ENCODE peak calls at places on chromosome 19, in five cellular contexts. K is stimulated activated CD4-positive, alpha-beta T cell treated with anti-CD3 and anti-CD28 coated beads, Interleukin-4, amount 100 ng/mL, for 24 hours; Q is A172; H is mesenteric fat pad; A is brain pericyte. S is an unnamed sample.

GRCh38 chr19:31214997-31215396 is 134.2 kb downstream of the TSHZ3 start:
- DNase-seq in K (no peak), Q (peak), H (no peak), A (no peak), S (no peak)

GRCh38 chr19:43148233-43148632 is 38.1 kb downstream of the PSG5 start:
- DNase-seq in K (no peak), Q (peak), H (no peak), A (no peak), S (peak)

GRCh38 chr19:58562126-58563033 is 4.0 kb upstream of the UBE2M start:
- DNase-seq in K (peak), Q (no peak), H (no peak), A (no peak), S (no peak)

GRCh38 chr19:873084-874019 is 13.9 kb downstream of the CFD start:
- DNase-seq in K (peak), Q (peak), H (no peak), A (no peak), S (peak)

GRCh38 chr19:30861896-30862295 is 487.3 kb downstream of the TSHZ3 start:
- DNase-seq in K (no peak), Q (no peak), H (peak), A (no peak), S (no peak)

GRCh38 chr19:19256072-19256969 is 16.8 kb downstream of the TM6SF2 start:
- DNase-seq in K (no peak), Q (no peak), H (no peak), A (no peak), S (no peak)

GRCh38 chr19:49705919-49706318 is 15.0 kb downstream of the CPT1C start:
- DNase-seq in K (no peak), Q (no peak), H (no peak), A (no peak), S (no peak)

GRCh38 chr19:42443944-42444398 is 1.2 kb upstream of the CXCL17 start:
- DNase-seq in K (no peak), Q (no peak), H (peak), A (no peak), S (no peak)

GRCh38 chr19:17555929-17556813 is 722 bp downstream of the COLGALT1 start:
- DNase-seq in K (peak), Q (peak), H (no peak), A (no peak), S (peak)

GRCh38 chr19:4896372-4896771 is 6.3 kb downstream of the ARRDC5 start:
- DNase-seq in K (no peak), Q (peak), H (no peak), A (no peak), S (peak)

GRCh38 chr19:16069813-16070365 is 6.4 kb upstream of the TPM4 start:
- DNase-seq in K (no peak), Q (no peak), H (no peak), A (no peak), S (no peak)

GRCh38 chr19:51693246-51693645 is at the start of gene SPACA6:
- DNase-seq in K (no peak), Q (no peak), H (no peak), A (no peak), S (no peak)

GRCh38 chr19:35232912-35233311 is 4.4 kb upstream of the FAM187B start:
- DNase-seq in K (no peak), Q (no peak), H (no peak), A (no peak), S (no peak)

GRCh38 chr19:45876411-45877197 is 9.3 kb downstream of the IRF2BP1 start:
- DNase-seq in K (peak), Q (no peak), H (no peak), A (no peak), S (peak)

GRCh38 chr19:5677597-5677996 is 2.7 kb downstream of the MICOS13 start:
- DNase-seq in K (no peak), Q (no peak), H (no peak), A (no peak), S (no peak)

GRCh38 chr19:4575978-4576933 is 16.8 kb upstream of the SEMA6B start:
- DNase-seq in K (peak), Q (peak), H (no peak), A (no peak), S (peak)

GRCh38 chr19:56348289-56348877 is 33.7 kb upstream of the ZSCAN5A start:
- DNase-seq in K (peak), Q (peak), H (no peak), A (no peak), S (no peak)

GRCh38 chr19:2240881-2241760 is 4.5 kb downstream of the SF3A2 start:
- DNase-seq in K (no peak), Q (no peak), H (no peak), A (no peak), S (no peak)

GRCh38 chr19:16062789-16063188 is 13.5 kb upstream of the TPM4 start:
- DNase-seq in K (peak), Q (peak), H (no peak), A (no peak), S (peak)

GRCh38 chr19:57075125-57075524 is 44.7 kb upstream of the USP29 start:
- DNase-seq in K (no peak), Q (no peak), H (no peak), A (no peak), S (no peak)

GRCh38 chr19:763869-764268 is 13.0 kb downstream of the MISP start:
- DNase-seq in K (no peak), Q (no peak), H (no peak), A (no peak), S (no peak)

GRCh38 chr19:18869781-18870530 is 26.0 kb downstream of the CERS1 start:
- DNase-seq in K (no peak), Q (no peak), H (no peak), A (no peak), S (no peak)

GRCh38 chr19:861756-862528 is 2.5 kb downstream of the CFD start:
- DNase-seq in K (peak), Q (no peak), H (no peak), A (no peak), S (peak)

GRCh38 chr19:5131866-5132561 is 163.1 kb downstream of the KDM4B start:
- DNase-seq in K (no peak), Q (no peak), H (no peak), A (no peak), S (no peak)

GRCh38 chr19:14413355-14413754 is 5.8 kb downstream of the DDX39A start:
- DNase-seq in K (no peak), Q (no peak), H (no peak), A (no peak), S (no peak)

GRCh38 chr19:33177417-33177976 is 16.6 kb upstream of the LRP3 start:
- DNase-seq in K (no peak), Q (no peak), H (no peak), A (no peak), S (peak)

GRCh38 chr19:15986694-15987093 is 37.9 kb downstream of the OR10H4 start:
- DNase-seq in K (no peak), Q (no peak), H (no peak), A (no peak), S (no peak)

GRCh38 chr19:38869836-38870607 is 8.1 kb downstream of the RINL start:
- DNase-seq in K (peak), Q (no peak), H (peak), A (no peak), S (peak)

GRCh38 chr19:41175825-41176734 is 16.9 kb upstream of the CYP2S1 start:
- DNase-seq in K (peak), Q (peak), H (no peak), A (no peak), S (peak)

GRCh38 chr19:1063030-1063908 is 3.7 kb upstream of the ARHGAP45 start:
- DNase-seq in K (peak), Q (no peak), H (no peak), A (no peak), S (no peak)

GRCh38 chr19:49591731-49592485 is 926 bp downstream of the PRR12 start:
- DNase-seq in K (peak), Q (peak), H (no peak), A (no peak), S (peak)

GRCh38 chr19:55526216-55527196 is 10.4 kb downstream of the SBK2 start:
- DNase-seq in K (no peak), Q (peak), H (no peak), A (peak), S (peak)

GRCh38 chr19:11359421-11359820 is 4.2 kb downstream of the PLPPR2 start:
- DNase-seq in K (no peak), Q (no peak), H (no peak), A (no peak), S (no peak)

GRCh38 chr19:3528539-3529211 is 10.3 kb upstream of the TEKTIP1 start:
- DNase-seq in K (no peak), Q (no peak), H (no peak), A (no peak), S (no peak)

GRCh38 chr19:4362871-4363545 is 19.6 kb downstream of the MPND start:
- DNase-seq in K (no peak), Q (peak), H (no peak), A (no peak), S (no peak)

S was measured in AG20443.